ENCODE peak calls at places on chromosomes 3 and 15, in five cellular contexts. T is left ventricle myocardium inferior, N is activated B cell treated with CpG ODN at 0.5 μM for 24 hours, E is HFFc6, R is foreskin fibroblast. P is an unnamed sample.

GRCh38 chr15:74316116-74316515 is 51.3 kb downstream of the CYP11A1 start:
- DNase-seq in T (peak), N (no peak), E (no peak), R (no peak), P (no peak)

GRCh38 chr15:66698971-66699370 is 3.1 kb upstream of the SMAD6 start:
- DNase-seq in T (no peak), N (no peak), E (no peak), R (no peak), P (no peak)

GRCh38 chr15:71551566-71551965 is 258.8 kb upstream of the NR2E3 start:
- DNase-seq in T (no peak), N (no peak), E (no peak), R (no peak), P (no peak)

GRCh38 chr15:45121020-45121419 is 6.9 kb downstream of the DUOXA2 start:
- DNase-seq in T (no peak), N (no peak), E (no peak), R (no peak), P (no peak)

GRCh38 chr3:187801152-187801551 is 55.9 kb upstream of the BCL6 start:
- DNase-seq in T (no peak), N (no peak), E (no peak), R (no peak), P (no peak)

GRCh38 chr3:50473768-50474167 is 29.7 kb downstream of the CACNA2D2 start:
- DNase-seq in T (peak), N (no peak), E (no peak), R (no peak), P (peak)

GRCh38 chr15:67018451-67018850 is 47.0 kb upstream of the SMAD3 start:
- DNase-seq in T (no peak), N (no peak), E (no peak), R (no peak), P (no peak)

GRCh38 chr3:195886181-195887141 is 21.9 kb downstream of the TNK2 start:
- DNase-seq in T (peak), N (no peak), E (no peak), R (no peak), P (no peak)

GRCh38 chr3:184574552-184575430 is 13.2 kb downstream of the EPHB3 start:
- DNase-seq in T (no peak), N (no peak), E (no peak), R (no peak), P (no peak)

GRCh38 chr15:45179221-45179985 is 8.4 kb downstream of the SHF start:
- DNase-seq in T (no peak), N (no peak), E (no peak), R (peak), P (peak)

GRCh38 chr15:82951472-82952155 is 906 bp downstream of the HOMER2 start:
- DNase-seq in T (no peak), N (no peak), E (no peak), R (peak), P (no peak)

GRCh38 chr3:153373571-153373970 is 211.5 kb downstream of the RAP2B start:
- DNase-seq in T (no peak), N (no peak), E (no peak), R (peak), P (no peak)

GRCh38 chr3:64803469-64803868 is 115.7 kb upstream of the ADAMTS9 start:
- DNase-seq in T (no peak), N (no peak), E (no peak), R (no peak), P (no peak)

GRCh38 chr15:90184119-90184785 is 16.9 kb upstream of the SEMA4B start:
- DNase-seq in T (peak), N (no peak), E (peak), R (peak), P (peak)

GRCh38 chr3:183378008-183378407 is 50.4 kb downstream of the MCF2L2 start:
- DNase-seq in T (no peak), N (no peak), E (no peak), R (no peak), P (no peak)

GRCh38 chr15:72319360-72319984 is 485 bp downstream of the CELF6 start:
- DNase-seq in T (peak), N (peak), E (peak), R (peak), P (peak)

GRCh38 chr3:46905191-46905560 is 27.7 kb downstream of the PTH1R start:
- DNase-seq in T (no peak), N (peak), E (no peak), R (no peak), P (no peak)

GRCh38 chr3:145395421-145395820 is 765.6 kb downstream of the PLOD2 start:
- DNase-seq in T (no peak), N (no peak), E (no peak), R (no peak), P (no peak)

GRCh38 chr3:30605706-30606300 is 598 bp upstream of the TGFBR2 start:
- DNase-seq in T (no peak), N (no peak), E (no peak), R (no peak), P (no peak)

GRCh38 chr15:79853492-79854328 is 43.1 kb downstream of the MTHFS start:
- DNase-seq in T (peak), N (peak), E (peak), R (peak), P (peak)

GRCh38 chr15:98000249-98001203 is 40.0 kb downstream of the ARRDC4 start:
- DNase-seq in T (no peak), N (no peak), E (peak), R (peak), P (no peak)

GRCh38 chr3:22982981-22983582 is 220.0 kb upstream of the UBE2E2 start:
- DNase-seq in T (no peak), N (no peak), E (no peak), R (no peak), P (no peak)

GRCh38 chr3:53242642-53243041 is 13.2 kb downstream of the TKT start:
- DNase-seq in T (no peak), N (no peak), E (no peak), R (no peak), P (no peak)

GRCh38 chr3:179149239-179149887 is 1.2 kb downstream of the PIK3CA start:
- DNase-seq in T (no peak), N (peak), E (no peak), R (peak), P (peak)

GRCh38 chr15:40939909-40940801 is 11.0 kb downstream of the DLL4 start:
- DNase-seq in T (peak), N (no peak), E (no peak), R (peak), P (no peak)

GRCh38 chr3:118978393-118978758 is 56.3 kb downstream of the IGSF11 start:
- DNase-seq in T (no peak), N (no peak), E (no peak), R (no peak), P (no peak)

GRCh38 chr3:11640009-11640673 is 3.6 kb downstream of the VGLL4 start:
- DNase-seq in T (no peak), N (no peak), E (no peak), R (no peak), P (no peak)

GRCh38 chr15:99446565-99447496 is 119.0 kb upstream of the MEF2A start:
- DNase-seq in T (no peak), N (peak), E (no peak), R (no peak), P (peak)

GRCh38 chr3:123757281-123757940 is 126.7 kb downstream of the MYLK start:
- DNase-seq in T (peak), N (no peak), E (no peak), R (peak), P (peak)

GRCh38 chr15:37253877-37254276 is 153.5 kb upstream of the MEIS2 start:
- DNase-seq in T (no peak), N (no peak), E (peak), R (peak), P (no peak)

GRCh38 chr15:33857726-33858125 is 110.6 kb upstream of the CHRM5 start:
- DNase-seq in T (no peak), N (no peak), E (no peak), R (no peak), P (no peak)

GRCh38 chr3:148002705-148003205 is 593.6 kb downstream of the ZIC1 start:
- DNase-seq in T (no peak), N (no peak), E (no peak), R (no peak), P (no peak)

GRCh38 chr15:78763111-78763795 is 48.0 kb downstream of the ADAMTS7 start:
- DNase-seq in T (no peak), N (no peak), E (no peak), R (no peak), P (no peak)

GRCh38 chr3:97102641-97103040 is 288.2 kb downstream of the EPHA6 start:
- DNase-seq in T (no peak), N (no peak), E (no peak), R (no peak), P (no peak)

GRCh38 chr3:17986393-17986816 is 244.0 kb upstream of the TBC1D5 start:
- DNase-seq in T (no peak), N (no peak), E (no peak), R (no peak), P (no peak)
- TF ChIP-seq CTCF in T (no peak), N (no peak), E (no peak), R (no peak), P (no peak)

DNA sequence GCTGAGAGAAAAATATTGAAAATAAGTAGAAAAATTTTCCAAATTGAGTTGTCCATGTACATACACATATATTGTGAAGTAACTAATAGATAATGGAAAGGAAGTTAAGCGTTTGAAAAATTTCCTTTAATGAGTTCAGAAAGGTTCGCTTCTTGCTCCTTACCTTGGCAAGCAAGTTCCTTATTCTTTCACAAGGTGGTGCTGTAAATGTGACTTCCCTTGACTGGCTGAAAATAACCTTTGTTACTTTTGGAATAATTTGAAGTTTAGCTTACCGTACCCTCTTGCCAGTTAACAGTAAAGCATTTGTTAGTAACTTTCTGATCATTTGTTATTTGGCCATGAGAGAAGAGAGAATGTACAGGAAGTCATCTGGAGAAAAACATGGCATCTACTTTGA is 41.6 kb downstream of the PYDC2 start:
- DNase-seq in T (no peak), N (no peak), E (peak), R (no peak), P (no peak)
- TF ChIP-seq CTCF in T (peak), N (no peak), E (peak), R (peak), P (peak)

GRCh38 chr3:194205675-194206133 is 69.8 kb downstream of the HES1 start:
- DNase-seq in T (no peak), N (no peak), E (no peak), R (no peak), P (peak)
- TF ChIP-seq CTCF in T (no peak), N (no peak), E (no peak), R (no peak), P (no peak)

GRCh38 chr3:48918388-48919214 is at the start of gene ARIH2:
- DNase-seq in T (peak), N (peak), E (peak), R (peak), P (peak)
- TF ChIP-seq CTCF in T (peak), N (no peak), E (peak), R (no peak), P (peak)

GRCh38 chr3:100366424-100366823 is 31.9 kb downstream of the NIT2 start:
- DNase-seq in T (no peak), N (no peak), E (no peak), R (no peak), P (no peak)

GRCh38 chr3:100360757-100361496 is 26.4 kb downstream of the NIT2 start:
- DNase-seq in T (no peak), N (no peak), E (no peak), R (no peak), P (no peak)

GRCh38 chr3:100368421-100368820 is 32.5 kb downstream of the TOMM70 start:
- DNase-seq in T (no peak), N (no peak), E (no peak), R (no peak), P (no peak)

GRCh38 chr3:100361897-100362296 is 27.3 kb downstream of the NIT2 start:
- DNase-seq in T (no peak), N (no peak), E (no peak), R (no peak), P (no peak)

GRCh38 chr3:100364421-100364820 is 29.9 kb downstream of the NIT2 start:
- DNase-seq in T (no peak), N (no peak), E (no peak), R (no peak), P (no peak)
- TF ChIP-seq CTCF in T (no peak), N (no peak), E (no peak), R (no peak), P (no peak)

DNA sequence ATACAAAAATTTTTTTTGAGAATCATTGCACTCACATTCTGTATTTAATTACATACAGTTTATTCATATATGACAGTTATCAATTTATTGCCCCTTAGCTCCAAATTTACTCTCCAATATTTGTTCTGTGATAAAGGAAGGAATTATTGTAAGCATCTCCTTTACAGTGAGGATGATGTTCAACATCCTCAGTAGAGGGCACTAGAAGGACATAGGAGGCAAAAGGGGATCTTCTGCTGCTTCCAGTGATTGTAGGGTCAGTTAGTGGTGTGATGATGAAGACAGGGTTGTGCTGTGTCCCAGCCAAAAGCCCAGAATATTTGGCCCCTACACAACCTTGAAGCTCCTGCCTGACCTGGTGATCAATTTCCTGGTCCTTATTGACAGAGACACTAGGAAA is 89.9 kb upstream of the DCBLD2 start:
- DNase-seq in T (no peak), N (no peak), E (no peak), R (no peak), P (no peak)
- TF ChIP-seq CTCF in T (no peak), N (no peak), E (peak), R (peak), P (no peak)

DNA sequence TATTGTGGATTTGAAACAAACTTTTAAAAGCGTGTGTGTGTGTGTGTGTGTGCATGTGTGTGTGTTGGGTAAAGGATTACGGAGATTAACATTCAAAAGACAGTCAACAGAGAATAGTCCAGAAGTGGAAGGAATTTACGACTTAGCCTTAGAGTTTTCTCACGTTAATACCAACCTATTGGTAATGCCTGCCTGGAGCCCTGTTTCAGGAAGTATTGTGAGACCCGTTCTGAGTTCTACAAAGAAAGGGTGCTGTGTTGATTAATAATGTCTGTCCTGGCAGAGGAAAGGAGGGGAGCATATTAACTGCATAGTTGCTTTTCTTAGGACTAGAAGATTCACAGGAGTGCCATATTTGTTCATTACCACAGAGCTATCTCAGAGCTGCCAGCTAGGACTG is 40.4 kb upstream of the FRMD4B start:
- DNase-seq in T (no peak), N (no peak), E (no peak), R (no peak), P (no peak)
- TF ChIP-seq CTCF in T (no peak), N (no peak), E (no peak), R (no peak), P (no peak)